ENCODE peak calls at places on chromosomes 1 and 21, in eight cellular contexts. One of them, this sample, is unnamed.

GRCh38 chr1:221998186-221998612 is 256.3 kb upstream of the DUSP10 start:
- DNase-seq in ovary: no peak
- DNase-seq in tibial nerve: no peak
- DNase-seq in K562: no peak
- DNase-seq in A549: no peak
- DNase-seq in upper lobe of left lung: no peak
- DNase-seq in SK-N-SH: no peak
- DNase-seq in GM12878: no peak
- DNase-seq in this sample: no peak

GRCh38 chr1:218454700-218455282 is 109.7 kb downstream of the TGFB2 start:
- DNase-seq in ovary: no peak
- DNase-seq in A549: no peak
- DNase-seq in tibial nerve: no peak
- DNase-seq in K562: no peak
- DNase-seq in upper lobe of left lung: no peak
- DNase-seq in GM12878: no peak
- DNase-seq in SK-N-SH: no peak
- DNase-seq in this sample: no peak

GRCh38 chr1:226643167-226643566 is 94.6 kb downstream of the STUM start:
- DNase-seq in tibial nerve: no peak
- DNase-seq in ovary: peak
- DNase-seq in K562: peak
- DNase-seq in A549: no peak
- DNase-seq in SK-N-SH: no peak
- DNase-seq in upper lobe of left lung: peak
- DNase-seq in GM12878: peak
- DNase-seq in this sample: peak

GRCh38 chr1:87980494-87980893 is 651.8 kb downstream of the LMO4 start:
- DNase-seq in SK-N-SH: no peak
- DNase-seq in A549: no peak
- DNase-seq in upper lobe of left lung: no peak
- DNase-seq in K562: no peak
- DNase-seq in GM12878: no peak
- DNase-seq in tibial nerve: no peak
- DNase-seq in ovary: no peak
- DNase-seq in this sample: no peak

GRCh38 chr1:61149010-61149860 is 66.9 kb downstream of the NFIA start:
- DNase-seq in SK-N-SH: no peak
- DNase-seq in ovary: no peak
- DNase-seq in GM12878: no peak
- DNase-seq in K562: no peak
- DNase-seq in A549: no peak
- DNase-seq in upper lobe of left lung: no peak
- DNase-seq in tibial nerve: no peak
- DNase-seq in this sample: no peak

GRCh38 chr1:199981584-199981983 is 45.9 kb upstream of the NR5A2 start:
- DNase-seq in K562: no peak
- DNase-seq in A549: no peak
- DNase-seq in upper lobe of left lung: no peak
- DNase-seq in tibial nerve: no peak
- DNase-seq in SK-N-SH: no peak
- DNase-seq in GM12878: no peak
- DNase-seq in ovary: no peak
- DNase-seq in this sample: no peak

GRCh38 chr1:50278352-50278878 is 144.8 kb downstream of the DMRTA2 start:
- DNase-seq in tibial nerve: no peak
- DNase-seq in K562: no peak
- DNase-seq in SK-N-SH: peak
- DNase-seq in GM12878: no peak
- DNase-seq in A549: no peak
- DNase-seq in ovary: no peak
- DNase-seq in upper lobe of left lung: no peak
- DNase-seq in this sample: no peak

GRCh38 chr1:163231385-163231784 is 28.7 kb upstream of the RGS5 start:
- DNase-seq in SK-N-SH: no peak
- DNase-seq in ovary: no peak
- DNase-seq in A549: no peak
- DNase-seq in GM12878: no peak
- DNase-seq in tibial nerve: no peak
- DNase-seq in upper lobe of left lung: no peak
- DNase-seq in K562: no peak
- DNase-seq in this sample: no peak

GRCh38 chr1:36576118-36576517 is 93.4 kb upstream of the CSF3R start:
- DNase-seq in ovary: peak
- DNase-seq in SK-N-SH: peak
- DNase-seq in A549: peak
- DNase-seq in upper lobe of left lung: no peak
- DNase-seq in GM12878: no peak
- DNase-seq in tibial nerve: no peak
- DNase-seq in K562: peak
- DNase-seq in this sample: no peak

DNA sequence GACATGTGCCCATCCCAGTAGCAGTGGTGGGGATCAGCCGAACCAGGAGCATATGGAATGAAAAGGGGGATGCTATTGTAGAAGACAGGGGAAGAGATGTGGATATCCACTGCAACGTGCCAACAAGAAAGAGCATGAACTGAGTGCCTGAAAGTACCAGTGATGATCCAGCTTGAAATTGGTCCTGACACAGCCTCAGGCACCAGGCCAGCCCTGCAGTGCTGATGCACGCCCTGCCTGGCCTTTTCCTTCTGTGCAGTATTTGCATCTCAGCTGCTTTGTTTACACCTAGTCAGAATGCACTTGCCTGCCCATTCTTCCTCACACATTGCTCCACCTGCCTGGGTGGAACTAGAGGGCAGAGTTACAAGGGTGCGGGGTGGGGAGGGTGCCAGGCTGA is 50.3 kb upstream of the ARTN start:
- DNase-seq in A549: no peak
- DNase-seq in SK-N-SH: peak
- DNase-seq in upper lobe of left lung: no peak
- DNase-seq in GM12878: no peak
- DNase-seq in tibial nerve: no peak
- DNase-seq in ovary: no peak
- DNase-seq in K562: no peak
- DNase-seq in this sample: no peak
- TF ChIP-seq EP300 in A549: no peak
- TF ChIP-seq EP300 in SK-N-SH: no peak
- TF ChIP-seq EP300 in upper lobe of left lung: no peak
- TF ChIP-seq EP300 in GM12878: no peak
- TF ChIP-seq EP300 in tibial nerve: no peak
- TF ChIP-seq EP300 in ovary: no peak
- TF ChIP-seq EP300 in K562: no peak
- TF ChIP-seq EP300 in this sample: no peak

GRCh38 chr1:158248122-158248521 is 6.1 kb upstream of the CD1A start:
- DNase-seq in A549: no peak
- DNase-seq in GM12878: peak
- DNase-seq in tibial nerve: no peak
- DNase-seq in K562: no peak
- DNase-seq in ovary: no peak
- DNase-seq in SK-N-SH: no peak
- DNase-seq in upper lobe of left lung: no peak
- DNase-seq in this sample: no peak
- H3K4me3 ChIP-seq in A549: no peak
- H3K4me3 ChIP-seq in GM12878: no peak
- H3K4me3 ChIP-seq in tibial nerve: no peak
- H3K4me3 ChIP-seq in K562: no peak
- H3K4me3 ChIP-seq in ovary: no peak
- H3K4me3 ChIP-seq in SK-N-SH: no peak
- H3K4me3 ChIP-seq in upper lobe of left lung: no peak
- H3K4me3 ChIP-seq in this sample: no peak

GRCh38 chr1:91499346-91499745 is 1.3 kb upstream of the CDC7 start:
- DNase-seq in SK-N-SH: no peak
- DNase-seq in tibial nerve: no peak
- DNase-seq in K562: no peak
- DNase-seq in GM12878: no peak
- DNase-seq in A549: no peak
- DNase-seq in ovary: no peak
- DNase-seq in upper lobe of left lung: no peak
- DNase-seq in this sample: no peak

GRCh38 chr1:91500756-91501526 is at the start of gene CDC7:
- DNase-seq in K562: peak
- DNase-seq in ovary: peak
- DNase-seq in SK-N-SH: peak
- DNase-seq in tibial nerve: peak
- DNase-seq in A549: peak
- DNase-seq in upper lobe of left lung: peak
- DNase-seq in GM12878: peak
- DNase-seq in this sample: peak

GRCh38 chr1:91498498-91499245 is 2.0 kb upstream of the CDC7 start:
- DNase-seq in tibial nerve: no peak
- DNase-seq in ovary: no peak
- DNase-seq in GM12878: no peak
- DNase-seq in K562: no peak
- DNase-seq in upper lobe of left lung: no peak
- DNase-seq in A549: no peak
- DNase-seq in SK-N-SH: no peak
- DNase-seq in this sample: no peak

GRCh38 chr1:91501527-91501859 is 842 bp downstream of the CDC7 start:
- DNase-seq in upper lobe of left lung: no peak
- DNase-seq in SK-N-SH: peak
- DNase-seq in GM12878: no peak
- DNase-seq in A549: no peak
- DNase-seq in ovary: no peak
- DNase-seq in K562: peak
- DNase-seq in tibial nerve: no peak
- DNase-seq in this sample: no peak

DNA sequence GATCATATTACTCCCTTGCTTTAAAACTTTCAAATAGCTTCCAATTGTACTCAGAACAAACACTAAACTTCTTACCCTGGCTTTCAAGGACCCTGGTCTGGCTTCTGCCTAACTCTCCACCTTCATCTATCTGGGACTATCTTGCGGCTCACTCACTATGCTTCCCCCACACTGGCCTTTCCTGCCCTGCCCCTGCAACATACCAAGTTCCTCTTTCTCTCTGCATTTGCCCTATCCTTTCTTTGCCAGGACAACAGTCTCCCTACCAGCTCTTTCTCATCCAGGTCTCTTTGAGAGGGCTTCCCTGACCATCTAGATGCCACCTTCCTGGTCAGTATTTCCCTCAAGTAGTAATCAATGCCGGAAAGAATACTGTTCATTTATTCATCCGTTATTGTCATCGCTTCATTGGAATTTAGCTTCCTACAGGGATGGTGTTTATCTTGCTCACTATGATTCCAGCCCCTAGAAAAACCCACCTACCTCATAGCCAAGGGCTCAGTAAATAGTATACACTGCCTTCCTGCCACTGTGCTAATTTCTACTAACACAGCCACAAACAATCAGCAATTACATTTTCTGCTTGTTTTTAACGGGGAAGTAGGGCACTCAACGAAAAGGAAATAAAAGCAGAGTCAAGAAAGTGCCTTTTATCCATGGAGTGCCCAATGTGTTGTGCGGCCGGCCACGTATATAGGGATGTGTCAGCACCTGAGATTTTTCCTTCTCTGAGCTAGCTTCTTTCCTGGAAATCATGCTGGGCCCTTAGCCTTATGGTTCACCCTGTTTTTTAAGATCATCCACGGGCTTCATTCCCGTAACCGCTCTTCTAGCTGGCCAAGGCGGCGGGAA is 521 bp upstream of the CDC7 start:
- DNase-seq in GM12878: no peak
- DNase-seq in upper lobe of left lung: no peak
- DNase-seq in K562: peak
- DNase-seq in ovary: no peak
- DNase-seq in A549: no peak
- DNase-seq in tibial nerve: no peak
- DNase-seq in SK-N-SH: peak
- DNase-seq in this sample: no peak
- TF ChIP-seq EP300 in GM12878: no peak
- TF ChIP-seq EP300 in upper lobe of left lung: no peak
- TF ChIP-seq EP300 in K562: no peak
- TF ChIP-seq EP300 in ovary: peak
- TF ChIP-seq EP300 in A549: no peak
- TF ChIP-seq EP300 in tibial nerve: no peak
- TF ChIP-seq EP300 in SK-N-SH: no peak
- TF ChIP-seq EP300 in this sample: no peak

GRCh38 chr21:33948951-33949444 is 33.4 kb upstream of the ATP5PO start:
- DNase-seq in tibial nerve: no peak
- DNase-seq in GM12878: no peak
- DNase-seq in ovary: no peak
- DNase-seq in A549: no peak
- DNase-seq in upper lobe of left lung: no peak
- DNase-seq in K562: no peak
- DNase-seq in SK-N-SH: no peak
- DNase-seq in this sample: no peak

GRCh38 chr21:33954395-33954794 is 38.8 kb upstream of the ATP5PO start:
- DNase-seq in tibial nerve: no peak
- DNase-seq in upper lobe of left lung: no peak
- DNase-seq in ovary: no peak
- DNase-seq in K562: no peak
- DNase-seq in GM12878: no peak
- DNase-seq in SK-N-SH: no peak
- DNase-seq in A549: no peak
- DNase-seq in this sample: no peak

GRCh38 chr21:33949516-33950424 is 34.2 kb upstream of the ATP5PO start:
- DNase-seq in A549: no peak
- DNase-seq in upper lobe of left lung: no peak
- DNase-seq in K562: no peak
- DNase-seq in tibial nerve: no peak
- DNase-seq in GM12878: peak
- DNase-seq in ovary: no peak
- DNase-seq in SK-N-SH: no peak
- DNase-seq in this sample: no peak

GRCh38 chr21:33950425-33951079 is 34.9 kb upstream of the ATP5PO start:
- DNase-seq in upper lobe of left lung: no peak
- DNase-seq in ovary: no peak
- DNase-seq in SK-N-SH: no peak
- DNase-seq in A549: no peak
- DNase-seq in K562: no peak
- DNase-seq in tibial nerve: no peak
- DNase-seq in GM12878: no peak
- DNase-seq in this sample: no peak

DNA sequence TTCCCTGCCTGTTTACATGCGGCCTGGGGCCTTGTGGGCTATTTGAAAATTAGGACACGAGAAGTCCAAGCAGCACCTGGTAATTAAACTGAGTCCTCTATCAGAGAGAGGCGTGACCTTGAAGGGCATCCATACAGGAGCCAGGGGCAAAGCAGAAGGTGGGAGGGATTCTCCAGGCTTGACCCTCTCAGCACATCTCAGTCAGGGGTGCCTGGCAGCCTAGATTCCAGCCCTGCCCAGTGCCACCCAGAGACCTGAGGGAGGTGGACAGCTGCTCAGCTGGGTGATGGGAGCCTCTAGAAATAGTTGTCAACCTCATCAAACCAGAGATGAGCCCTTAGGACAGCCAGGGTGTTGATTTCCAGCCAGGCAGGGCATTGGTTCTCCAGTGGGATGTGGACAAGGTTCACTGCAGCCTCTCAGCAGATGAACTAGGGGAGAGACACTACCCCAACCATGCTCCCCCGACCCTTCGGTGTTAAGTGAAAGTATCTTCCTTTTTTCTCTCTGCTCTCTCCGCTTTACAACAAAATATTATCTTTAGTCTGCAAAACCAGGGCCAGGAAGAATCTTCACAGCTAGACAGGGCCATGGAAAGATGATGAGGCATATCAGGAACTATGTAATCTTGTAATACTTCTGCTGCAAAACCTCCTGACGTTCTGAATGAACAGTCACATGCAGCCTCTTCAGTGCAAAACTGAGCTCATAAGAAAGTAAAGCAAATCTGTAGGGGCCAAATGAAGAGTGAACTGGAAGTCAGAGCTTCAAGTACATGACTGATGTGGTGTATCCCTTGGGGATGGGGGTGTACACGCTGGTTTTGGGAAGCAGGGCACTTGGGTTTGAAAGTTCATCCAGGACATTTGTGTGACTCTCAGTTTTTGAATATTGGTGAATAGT is 35.9 kb upstream of the ATP5PO start:
- DNase-seq in GM12878: peak
- DNase-seq in SK-N-SH: no peak
- DNase-seq in ovary: no peak
- DNase-seq in K562: no peak
- DNase-seq in A549: no peak
- DNase-seq in upper lobe of left lung: no peak
- DNase-seq in tibial nerve: no peak
- DNase-seq in this sample: no peak
- H3K4me3 ChIP-seq in GM12878: peak
- H3K4me3 ChIP-seq in SK-N-SH: no peak
- H3K4me3 ChIP-seq in ovary: no peak
- H3K4me3 ChIP-seq in K562: no peak
- H3K4me3 ChIP-seq in A549: no peak
- H3K4me3 ChIP-seq in upper lobe of left lung: no peak
- H3K4me3 ChIP-seq in tibial nerve: no peak
- H3K4me3 ChIP-seq in this sample: no peak